ENCODE peak calls at places on chromosomes 3 and 15, in ten cellular contexts. P is MM.1S, J is A549, B is gastrocnemius medialis, T is Calu3, E is HFF-Myc, M is BE2C, I is GM13977, F is choroid plexus epithelial cell, D is AG04450. K is an unnamed sample.

GRCh38 chr3:183253961-183254815 is 1.1 kb downstream of the B3GNT5 start:
- DNase-seq in P (no peak), J (peak), B (peak), T (peak), E (no peak), M (peak), I (peak), F (no peak), D (no peak), K (peak)

GRCh38 chr3:13557417-13557816 is 8.5 kb downstream of the FBLN2 start:
- DNase-seq in P (no peak), J (no peak), B (no peak), T (no peak), E (no peak), M (no peak), I (no peak), F (no peak), D (no peak), K (no peak)

GRCh38 chr3:50436063-50436674 is 67.3 kb downstream of the CACNA2D2 start:
- DNase-seq in P (peak), J (peak), B (no peak), T (peak), E (no peak), M (peak), I (peak), F (peak), D (no peak), K (peak)

GRCh38 chr3:169627073-169627472 is 36.4 kb downstream of the MECOM start:
- DNase-seq in P (peak), J (no peak), B (no peak), T (no peak), E (no peak), M (no peak), I (no peak), F (no peak), D (no peak), K (no peak)

GRCh38 chr3:13515786-13516783 is 32.8 kb upstream of the FBLN2 start:
- DNase-seq in P (no peak), J (no peak), B (no peak), T (no peak), E (no peak), M (no peak), I (no peak), F (peak), D (no peak), K (no peak)

GRCh38 chr3:146374146-146374545 is 95.2 kb downstream of the PLSCR2 start:
- DNase-seq in P (no peak), J (peak), B (no peak), T (no peak), E (no peak), M (no peak), I (no peak), F (peak), D (peak), K (no peak)

GRCh38 chr3:125136515-125136914 is 76.0 kb downstream of the SLC12A8 start:
- DNase-seq in P (no peak), J (no peak), B (no peak), T (no peak), E (no peak), M (no peak), I (no peak), F (no peak), D (no peak), K (no peak)

GRCh38 chr15:68807249-68807648 is 13.4 kb downstream of the ANP32A start:
- DNase-seq in P (no peak), J (no peak), B (no peak), T (no peak), E (no peak), M (no peak), I (no peak), F (no peak), D (no peak), K (no peak)

GRCh38 chr3:167032267-167032876 is 347.7 kb downstream of the ZBBX start:
- DNase-seq in P (peak), J (peak), B (no peak), T (peak), E (no peak), M (peak), I (no peak), F (peak), D (peak), K (peak)

GRCh38 chr3:25480811-25481210 is 52.7 kb downstream of the RARB start:
- DNase-seq in P (no peak), J (no peak), B (no peak), T (no peak), E (no peak), M (no peak), I (no peak), F (no peak), D (no peak), K (no peak)

GRCh38 chr3:128133273-128133883 is 9.8 kb upstream of the RUVBL1 start:
- DNase-seq in P (peak), J (peak), B (no peak), T (peak), E (peak), M (peak), I (no peak), F (peak), D (peak), K (no peak)

GRCh38 chr15:64461577-64462162 is 1.3 kb downstream of the ZNF609 start:
- DNase-seq in P (no peak), J (peak), B (no peak), T (peak), E (no peak), M (peak), I (peak), F (peak), D (no peak), K (peak)

GRCh38 chr3:42891042-42891441 is 14.9 kb upstream of the ZNF662 start:
- DNase-seq in P (no peak), J (no peak), B (no peak), T (no peak), E (no peak), M (no peak), I (no peak), F (no peak), D (no peak), K (no peak)

GRCh38 chr15:29103825-29104565 is 165.6 kb downstream of the NSMCE3 start:
- DNase-seq in P (no peak), J (peak), B (no peak), T (no peak), E (peak), M (peak), I (peak), F (peak), D (peak), K (peak)

GRCh38 chr15:38299216-38299615 is 46.6 kb downstream of the SPRED1 start:
- DNase-seq in P (no peak), J (no peak), B (no peak), T (no peak), E (peak), M (no peak), I (no peak), F (peak), D (peak), K (no peak)

GRCh38 chr3:126126292-126126691 is 42.4 kb upstream of the SLC41A3 start:
- DNase-seq in P (no peak), J (no peak), B (peak), T (no peak), E (no peak), M (no peak), I (no peak), F (no peak), D (no peak), K (no peak)

GRCh38 chr3:52299815-52300611 is 12.4 kb downstream of the GLYCTK start:
- DNase-seq in P (no peak), J (peak), B (no peak), T (no peak), E (no peak), M (peak), I (no peak), F (peak), D (no peak), K (peak)

GRCh38 chr3:144491333-144491732 is 519.7 kb downstream of the DIPK2A start:
- DNase-seq in P (no peak), J (no peak), B (no peak), T (no peak), E (peak), M (no peak), I (no peak), F (no peak), D (no peak), K (no peak)
- TF ChIP-seq CTCF in P (no peak), J (no peak), B (no peak), T (no peak), E (no peak), M (no peak), I (no peak), F (no peak), D (peak), K (no peak)

GRCh38 chr15:58543664-58544335 is 112.0 kb downstream of the LIPC start:
- DNase-seq in P (no peak), J (no peak), B (no peak), T (no peak), E (no peak), M (no peak), I (no peak), F (no peak), D (no peak), K (no peak)

GRCh38 chr15:58546635-58547627 is 115.1 kb downstream of the LIPC start:
- DNase-seq in P (no peak), J (peak), B (peak), T (peak), E (peak), M (no peak), I (no peak), F (peak), D (peak), K (no peak)

GRCh38 chr15:58547628-58548307 is 116.0 kb downstream of the LIPC start:
- DNase-seq in P (no peak), J (no peak), B (no peak), T (no peak), E (no peak), M (no peak), I (no peak), F (no peak), D (no peak), K (no peak)

GRCh38 chr15:58546066-58546591 is 114.3 kb downstream of the LIPC start:
- DNase-seq in P (no peak), J (no peak), B (no peak), T (no peak), E (no peak), M (no peak), I (no peak), F (no peak), D (no peak), K (no peak)

DNA sequence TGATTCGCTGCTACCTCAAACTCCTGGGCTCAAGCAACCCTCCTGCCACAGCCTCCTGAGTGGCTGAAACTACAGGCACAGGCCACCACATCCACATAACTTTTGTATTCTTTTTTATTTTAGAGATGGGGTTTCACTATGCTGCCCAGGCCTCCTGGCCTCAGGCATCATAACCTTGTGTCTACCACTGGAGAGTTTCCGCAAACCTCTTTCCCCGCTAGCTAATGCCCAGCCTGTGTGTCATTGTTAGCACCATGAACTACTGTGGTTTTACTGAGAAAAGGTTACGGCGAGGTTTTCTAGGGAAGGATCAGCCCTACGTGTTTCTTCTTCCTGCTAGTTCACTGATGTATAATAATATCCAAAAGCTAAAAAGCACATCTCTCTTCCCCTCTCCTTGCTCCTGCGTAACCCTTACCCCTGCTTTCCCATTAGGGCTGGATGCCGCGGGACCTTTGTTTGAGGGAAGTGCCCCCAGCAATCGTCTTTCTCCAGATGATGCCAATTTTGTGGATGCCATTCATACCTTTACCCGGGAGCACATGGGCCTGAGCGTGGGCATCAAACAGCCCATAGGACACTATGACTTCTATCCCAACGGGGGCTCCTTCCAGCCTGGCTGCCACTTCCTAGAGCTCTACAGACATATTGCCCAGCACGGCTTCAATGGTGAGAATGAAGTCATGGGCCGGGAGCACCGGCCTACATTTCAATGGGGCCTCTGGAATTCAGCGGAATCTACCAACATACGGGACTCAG is 113.7 kb downstream of the LIPC start:
- DNase-seq in P (no peak), J (no peak), B (no peak), T (no peak), E (no peak), M (no peak), I (no peak), F (peak), D (no peak), K (no peak)
- TF ChIP-seq CTCF in P (no peak), J (no peak), B (no peak), T (no peak), E (no peak), M (no peak), I (no peak), F (no peak), D (no peak), K (no peak)

GRCh38 chr3:14863324-14864100 is 44.8 kb downstream of the FGD5 start:
- DNase-seq in P (no peak), J (no peak), B (no peak), T (no peak), E (no peak), M (no peak), I (no peak), F (no peak), D (no peak), K (no peak)
- TF ChIP-seq CTCF in P (peak), J (no peak), B (no peak), T (peak), E (peak), M (peak), I (peak), F (peak), D (peak), K (no peak)

DNA sequence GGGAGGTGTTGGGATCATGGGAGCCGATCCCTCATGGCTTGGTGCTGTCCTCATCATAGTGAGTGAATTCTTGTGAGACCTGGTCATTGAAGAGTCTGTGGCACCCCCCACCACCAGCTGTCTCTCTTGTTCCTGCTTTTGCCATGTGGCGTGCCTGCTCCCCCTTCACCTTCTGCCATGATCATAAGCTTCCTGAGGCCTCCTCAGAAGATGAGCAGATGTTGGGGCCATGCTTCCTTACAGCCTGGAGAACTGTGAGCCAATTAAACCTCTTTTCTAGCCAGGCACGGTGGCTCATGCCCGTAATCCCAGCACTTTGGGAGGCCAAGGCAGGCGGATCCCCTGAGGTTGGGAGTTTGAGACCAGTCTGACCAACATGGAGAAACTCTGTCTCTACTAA is 37.0 kb upstream of the CGNL1 start:
- DNase-seq in P (no peak), J (no peak), B (no peak), T (no peak), E (no peak), M (no peak), I (no peak), F (no peak), D (no peak), K (no peak)
- TF ChIP-seq CTCF in P (no peak), J (no peak), B (no peak), T (no peak), E (no peak), M (no peak), I (no peak), F (no peak), D (no peak), K (no peak)